ENCODE peak calls at places on chromosomes 3 and 15, in five cellular contexts. R is tibial artery, O is upper lobe of right lung, Z is Karpas-422, E is MM.1S. S is an unnamed sample.

GRCh38 chr3:69326821-69327433 is 59.0 kb downstream of the FRMD4B start:
- DNase-seq in R (no peak), Z (no peak), E (peak; percentile 94), O (no peak), S (no peak)

GRCh38 chr15:63803106-63803886 is 30.5 kb downstream of the HERC1 start:
- DNase-seq in Z (no peak), E (no peak), R (no peak), O (no peak), S (no peak)

GRCh38 chr15:88398011-88398410 is 69.2 kb downstream of the MRPL46 start:
- DNase-seq in O (no peak), R (no peak), Z (no peak), E (no peak), S (no peak)

GRCh38 chr3:122984007-122984406 is 43.6 kb downstream of the SEMA5B start:
- DNase-seq in O (no peak), E (no peak), Z (no peak), R (no peak), S (no peak)

GRCh38 chr3:140198242-140198641 is 263.3 kb downstream of the CLSTN2 start:
- DNase-seq in R (no peak), E (no peak), Z (no peak), O (no peak), S (no peak)

GRCh38 chr15:57153140-57153539 is 223.2 kb upstream of the CGNL1 start:
- DNase-seq in Z (no peak), E (no peak), R (no peak), O (no peak), S (no peak)

GRCh38 chr15:25985179-25985578 is 122.1 kb upstream of the ATP10A start:
- DNase-seq in O (no peak), R (no peak), Z (no peak), E (no peak), S (no peak)

GRCh38 chr3:9778518-9779129 is 8.9 kb upstream of the CAMK1 start:
- DNase-seq in O (no peak), E (no peak), Z (no peak), R (no peak), S (no peak)

GRCh38 chr3:47780727-47781325 is 867 bp downstream of the SMARCC1 start:
- DNase-seq in E (no peak), R (no peak), Z (no peak), O (no peak), S (no peak)

GRCh38 chr3:14699643-14700042 is 24.7 kb downstream of the C3orf20 start:
- DNase-seq in R (no peak), Z (no peak), O (no peak), E (no peak), S (peak; percentile 58)

GRCh38 chr15:58410353-58410752 is 21.4 kb upstream of the LIPC start:
- DNase-seq in Z (no peak), E (no peak), O (no peak), R (peak; percentile 39), S (peak; percentile 13)

GRCh38 chr15:40938530-40938870 is 9.4 kb downstream of the DLL4 start:
- DNase-seq in O (no peak), Z (no peak), R (no peak), E (no peak), S (peak; percentile 16)
- H3K4me3 ChIP-seq in O (no peak overlapping the region), Z (no peak overlapping the region), R (no peak overlapping the region), E (no peak overlapping the region), S (peak overlapping the region; percentile 66)

GRCh38 chr15:55283295-55284147 is 6.1 kb downstream of the RAB27A start:
- DNase-seq in Z (no peak), E (no peak), R (no peak), O (no peak), S (no peak)

GRCh38 chr15:55281517-55282227 is 7.9 kb downstream of the RAB27A start:
- DNase-seq in O (no peak), Z (no peak), E (no peak), R (no peak), S (no peak)

GRCh38 chr15:55284461-55284860 is 5.2 kb downstream of the RAB27A start:
- DNase-seq in E (no peak), R (no peak), Z (no peak), O (no peak), S (no peak)

GRCh38 chr15:55279746-55280351 is 9.8 kb downstream of the RAB27A start:
- DNase-seq in E (peak; percentile 93), Z (no peak), O (no peak), R (no peak), S (no peak)

DNA sequence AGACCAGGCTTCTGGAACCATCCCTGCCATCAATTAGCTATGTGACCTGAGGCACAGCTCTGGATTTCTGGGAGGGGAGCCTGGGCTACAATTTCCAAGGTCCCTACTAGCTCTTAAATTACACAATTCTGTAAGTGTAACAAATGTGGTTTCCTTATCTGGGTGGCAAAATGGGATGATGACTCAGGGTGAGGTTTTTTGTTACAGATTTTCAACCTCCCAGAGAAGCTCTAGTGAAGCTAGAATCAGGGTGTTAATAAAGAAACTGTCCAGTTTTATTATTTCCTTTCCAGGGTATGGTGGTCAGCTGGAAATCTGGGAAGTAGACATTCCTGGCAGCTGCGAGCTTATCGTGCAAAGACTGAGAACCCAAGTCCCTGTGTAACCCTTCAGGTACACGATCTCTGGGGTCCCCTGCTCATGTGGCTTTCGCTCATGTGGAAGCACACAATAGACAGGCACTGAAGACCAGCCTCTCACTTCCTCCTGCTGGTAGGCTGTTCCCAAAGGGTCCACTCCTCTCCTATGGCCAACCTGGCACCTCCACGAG is 7.3 kb downstream of the RAB27A start:
- DNase-seq in Z (no peak), E (no peak), O (no peak), R (no peak), S (no peak)
- H3K36me3 ChIP-seq in Z (no peaks in the 10 kb centered on the region), E (no peaks in the 10 kb centered on the region), O (no peaks in the 10 kb centered on the region), R (no peaks in the 10 kb centered on the region), S (no peaks in the 10 kb centered on the region)

GRCh38 chr3:44734646-44735168 is 5.3 kb downstream of the ZNF501 start:
- DNase-seq in E (no peak), O (no peak), R (no peak), Z (no peak), S (no peak)
- H3K9me3 ChIP-seq in E (peaks cover 5% of the 10 kb centered on the region), O (peaks cover 81% of the 10 kb centered on the region), R (peaks cover 66% of the 10 kb centered on the region), Z (peaks cover 60% of the 10 kb centered on the region), S (peaks cover 97% of the 10 kb centered on the region)

GRCh38 chr3:150544726-150545125 is 1.6 kb downstream of the SERP1 start:
- DNase-seq in O (no peak), R (no peak), Z (no peak), E (no peak), S (no peak)
- H3K4me3 ChIP-seq in O (peak overlapping the region; percentile 62), R (peak overlapping the region; percentile 91), Z (peak overlapping the region; percentile 93), E (peak overlapping the region; percentile 97), S (peak overlapping the region; percentile 91)

DNA sequence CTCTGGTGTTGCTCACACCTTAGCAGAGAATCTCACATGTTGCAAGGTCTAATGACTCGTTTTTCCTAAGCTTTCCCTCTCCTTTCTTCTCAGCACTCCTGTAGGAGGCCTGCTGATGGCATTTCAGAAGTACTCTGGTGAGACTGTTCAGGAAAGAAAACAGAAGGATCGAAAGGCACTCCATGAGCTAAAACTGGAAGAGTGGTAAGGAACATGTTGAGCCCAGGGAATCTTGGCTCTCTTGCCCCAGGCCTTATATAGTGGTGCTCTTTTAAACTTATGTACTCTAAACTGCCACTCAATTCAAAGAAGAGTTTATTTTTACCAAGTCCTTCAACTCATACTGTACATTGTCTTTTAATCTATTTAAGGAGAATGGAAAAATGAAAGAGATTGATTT is 18.8 kb downstream of the TIMMDC1 start:
- DNase-seq in O (no peak), Z (no peak), E (no peak), R (no peak), S (no peak)
- H3K36me3 ChIP-seq in O (peaks cover 98% of the 10 kb centered on the region), Z (peaks cover 88% of the 10 kb centered on the region), E (peaks cover 22% of the 10 kb centered on the region), R (peaks cover 97% of the 10 kb centered on the region), S (no peaks in the 10 kb centered on the region)

GRCh38 chr15:21262851-21263400 is 177.4 kb downstream of the POTEB3 start:
- DNase-seq in E (peak; percentile 4), Z (no peak), R (no peak), O (no peak), S (no peak)
- H3K9me3 ChIP-seq in E (no peaks in the 10 kb centered on the region), Z (no peaks in the 10 kb centered on the region), R (peaks cover 6% of the 10 kb centered on the region), O (no peaks in the 10 kb centered on the region), S (no peaks in the 10 kb centered on the region)

GRCh38 chr3:51966486-51966885 is 768 bp downstream of the PCBP4 start:
- DNase-seq in O (no peak), Z (no peak), E (no peak), R (no peak), S (peak; percentile 26)
- H3K4me3 ChIP-seq in O (peak overlapping the region; percentile 71), Z (peak overlapping the region; percentile 69), E (peak overlapping the region; percentile 69), R (peak overlapping the region; percentile 76), S (peak overlapping the region; percentile 64)

DNA sequence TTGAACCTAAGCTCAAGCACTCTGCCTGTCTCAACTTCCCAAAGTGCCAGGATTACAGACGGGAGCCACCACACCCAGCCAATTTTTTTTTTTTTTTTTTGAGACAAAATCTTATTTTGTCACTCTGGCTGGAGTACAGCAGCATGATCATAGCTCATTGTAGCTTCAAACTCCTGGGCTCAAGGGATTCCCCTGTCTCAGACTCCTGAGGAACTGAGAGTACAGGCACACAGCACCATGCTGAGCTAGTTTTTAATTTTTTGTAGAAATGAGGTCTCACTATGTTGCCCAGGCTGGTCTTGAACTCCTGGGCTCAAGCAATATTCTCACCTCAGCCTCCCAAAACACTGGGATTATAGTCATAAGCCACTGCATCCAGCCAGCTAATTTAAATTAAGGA is 36.8 kb upstream of the SUCLG2 start:
- DNase-seq in Z (no peak), O (no peak), E (no peak), R (no peak), S (no peak)
- H3K36me3 ChIP-seq in Z (no peaks in the 10 kb centered on the region), O (no peaks in the 10 kb centered on the region), E (no peaks in the 10 kb centered on the region), R (no peaks in the 10 kb centered on the region), S (no peaks in the 10 kb centered on the region)

DNA sequence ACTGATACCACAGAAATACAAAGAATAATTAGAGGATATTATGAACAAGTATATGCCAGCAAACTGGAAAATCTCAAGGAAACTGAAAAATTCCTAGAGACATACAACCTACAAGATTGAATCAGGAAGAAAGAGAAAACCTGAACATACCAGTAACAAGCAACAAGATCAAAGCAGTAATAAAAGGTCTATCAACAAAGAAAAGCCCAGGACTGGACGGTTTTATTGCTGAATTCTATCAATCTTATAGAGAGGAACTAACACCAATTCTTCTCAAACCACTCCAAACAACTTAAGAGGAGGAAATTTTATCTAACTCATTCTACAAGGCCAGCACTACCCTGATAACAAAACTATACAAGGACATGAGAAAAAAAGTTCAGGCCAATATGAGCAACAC is 71.0 kb upstream of the IMPG2 start:
- DNase-seq in O (no peak), R (no peak), E (no peak), Z (no peak), S (no peak)
- H3K9me3 ChIP-seq in O (peaks cover 9% of the 10 kb centered on the region), R (peaks cover 14% of the 10 kb centered on the region), E (no peaks in the 10 kb centered on the region), Z (peaks cover 14% of the 10 kb centered on the region), S (peaks cover 43% of the 10 kb centered on the region)

S was measured in heart right ventricle.